ENCODE peak calls at places on chromosomes 4 and X, in nine cellular contexts. R, N, Q, G, S, J, M, H and I are unnamed samples.

GRCh38 chr4:151660676-151661075 is 100.1 kb downstream of the GATB start:
- DNase-seq in R (no peak), N (no peak), Q (no peak), G (no peak), S (no peak), J (no peak), M (no peak), H (no peak), I (no peak)

GRCh38 chr4:140308366-140309123 is 64.9 kb upstream of the SCOC start:
- DNase-seq in R (peak; percentile 79), N (peak; percentile 61), Q (no peak), G (no peak), S (peak; percentile 44), J (no peak), M (peak; percentile 32), H (no peak), I (no peak)

GRCh38 chr4:70994387-70995099 is 1.1 kb downstream of the DCK start:
- DNase-seq in R (no peak), N (no peak), Q (no peak), G (peak; percentile 50), S (no peak), J (no peak), M (no peak), H (no peak), I (peak; percentile 60)

GRCh38 chr4:43835869-43836268 is 612.7 kb downstream of the KCTD8 start:
- DNase-seq in R (no peak), N (no peak), Q (no peak), G (no peak), S (no peak), J (no peak), M (no peak), H (no peak), I (no peak)

GRCh38 chr4:78361621-78362120 is 189.9 kb upstream of the ANXA3 start:
- DNase-seq in R (no peak), N (no peak), Q (no peak), G (no peak), S (no peak), J (no peak), M (no peak), H (no peak), I (no peak)

GRCh38 chrX:135257469-135257868 is 5.6 kb downstream of the ETDA start:
- DNase-seq in R (no peak), N (no peak), Q (no peak), G (no peak), S (no peak), J (no peak), M (no peak), H (no peak), I (no peak)

GRCh38 chrX:6660567-6661252 is 125.8 kb upstream of the VCX3A start:
- DNase-seq in R (no peak), N (no peak), Q (no peak), G (no peak), S (no peak), J (no peak), M (no peak), H (no peak), I (no peak)

GRCh38 chr4:87545052-87545451 is 15.9 kb upstream of the SPARCL1 start:
- DNase-seq in R (no peak), N (no peak), Q (no peak), G (no peak), S (no peak), J (no peak), M (no peak), H (no peak), I (no peak)

GRCh38 chr4:84467601-84468000 is 31.5 kb downstream of the NKX6-1 start:
- DNase-seq in R (no peak), N (no peak), Q (no peak), G (no peak), S (no peak), J (no peak), M (no peak), H (no peak), I (no peak)